ENCODE peak calls at places on chromosomes 7 and 10, in five cellular contexts. S, F, L, P and X are unnamed samples.

GRCh38 chr7:13641699-13642098 is 347.8 kb downstream of the ETV1 start:
- DNase-seq in F (no peak), S (no peak), P (no peak), L (no peak), X (no peak)

GRCh38 chr7:70466725-70467364 is 665.1 kb upstream of the GALNT17 start:
- DNase-seq in S (no peak), L (no peak), P (no peak), F (no peak), X (no peak)

GRCh38 chr10:28714401-28715053 is 37.2 kb downstream of the BAMBI start:
- DNase-seq in S (no peak), L (no peak), F (no peak), P (no peak), X (no peak)

GRCh38 chr10:127151981-127152699 is 44.3 kb downstream of the INSYN2A start:
- DNase-seq in P (no peak), S (no peak), F (no peak), L (no peak), X (no peak)

GRCh38 chr7:137073571-137074325 is 205.3 kb downstream of the CHRM2 start:
- DNase-seq in P (no peak), F (no peak), L (no peak), S (no peak), X (no peak)

GRCh38 chr7:116929021-116929420 is 24.3 kb upstream of the ST7 start:
- DNase-seq in L (no peak), P (no peak), S (no peak), F (no peak), X (no peak)

GRCh38 chr10:21060626-21061025 is 163.5 kb upstream of the NEBL start:
- DNase-seq in S (no peak), F (no peak), L (no peak), P (no peak), X (no peak)

GRCh38 chr7:81333004-81333403 is 414.2 kb upstream of the SEMA3C start:
- DNase-seq in L (no peak), P (no peak), F (no peak), S (no peak), X (no peak)

GRCh38 chr7:20778063-20778721 is 8.5 kb downstream of the SP8 start:
- DNase-seq in L (no peak), S (no peak), F (no peak), P (peak; percentile 59), X (no peak)

GRCh38 chr10:68419376-68419775 is 12.3 kb upstream of the RUFY2 start:
- DNase-seq in F (no peak), P (no peak), S (no peak), L (no peak), X (no peak)

GRCh38 chr10:133379152-133379800 is at the start of gene PAOX:
- DNase-seq in F (peak; percentile 74), S (no peak), L (peak; percentile 52), P (peak; percentile 72), X (peak; percentile 87)

GRCh38 chr7:17830206-17830605 is 110.1 kb downstream of the SNX13 start:
- DNase-seq in P (no peak), F (no peak), L (no peak), S (no peak), X (no peak)

GRCh38 chr7:37908221-37908788 is 8.3 kb downstream of the SFRP4 start:
- DNase-seq in F (no peak), P (no peak), L (no peak), S (no peak), X (no peak)

GRCh38 chr10:92689663-92690210 is at the start of gene HHEX:
- DNase-seq in F (peak; percentile 58), L (peak; percentile 29), P (peak; percentile 82), S (peak; percentile 37), X (peak; percentile 80)

GRCh38 chr7:137757146-137757925 is 89.4 kb downstream of the DGKI start:
- DNase-seq in P (no peak), F (no peak), S (no peak), L (no peak), X (no peak)

GRCh38 chr7:103951311-103951710 is 38.1 kb downstream of the RELN start:
- DNase-seq in F (no peak), L (no peak), P (no peak), S (no peak), X (no peak)

GRCh38 chr10:50866317-50866716 is 19.1 kb downstream of the A1CF start:
- DNase-seq in L (no peak), F (no peak), P (no peak), S (no peak), X (no peak)

GRCh38 chr10:103666109-103666508 is 172.6 kb downstream of the NEURL1 start:
- DNase-seq in S (peak; percentile 22), P (peak; percentile 47), L (no peak), F (no peak), X (no peak)

GRCh38 chr7:85065888-85066485 is 120.9 kb downstream of the SEMA3D start:
- DNase-seq in P (no peak), L (no peak), S (no peak), F (no peak), X (no peak)

GRCh38 chr7:125279956-125280355 is 350.3 kb upstream of the POT1 start:
- DNase-seq in F (no peak), P (no peak), L (no peak), S (no peak), X (no peak)

GRCh38 chr7:87872356-87872755 is 3.8 kb downstream of the SLC25A40 start:
- DNase-seq in S (no peak), F (no peak), P (no peak), L (no peak), X (no peak)

GRCh38 chr10:75043256-75044121 is 68.0 kb upstream of the SAMD8 start:
- DNase-seq in S (no peak), P (no peak), F (no peak), L (peak; percentile 39), X (no peak)

GRCh38 chr7:40482794-40483374 is 348.1 kb downstream of the SUGCT start:
- DNase-seq in L (no peak), P (no peak), S (no peak), F (no peak), X (no peak)

DNA sequence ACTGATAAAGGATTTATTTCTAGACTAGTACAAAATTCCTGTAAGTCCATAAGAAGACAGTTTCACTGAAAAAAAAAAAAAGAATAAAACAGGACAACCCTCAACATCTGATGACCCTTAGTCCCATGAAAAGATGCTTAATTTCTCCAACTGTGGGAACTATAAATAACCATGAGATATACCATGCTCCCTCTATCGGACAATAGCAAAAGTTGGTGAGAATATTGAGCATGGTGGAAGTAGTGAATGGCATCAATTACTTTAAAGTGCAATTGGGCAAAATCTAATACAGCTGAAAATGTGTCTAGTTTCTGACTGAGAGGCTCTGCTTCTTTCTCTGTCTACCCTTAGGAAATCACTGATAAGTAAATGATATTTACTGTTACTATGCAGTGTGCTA is 348.8 kb downstream of the SUGCT start:
- DNase-seq in F (no peak), L (no peak), P (no peak), S (no peak), X (no peak)
- TF ChIP-seq CTCF in F (peak; percentile 12), L (no peak), P (no peak), S (no peak), X (no peak)

GRCh38 chr10:3780056-3780765 is 4.8 kb downstream of the KLF6 start:
- DNase-seq in S (no peak), P (peak; percentile 54), L (no peak), F (no peak), X (no peak)

GRCh38 chr10:3777876-3778707 is 6.9 kb downstream of the KLF6 start:
- DNase-seq in P (no peak), S (no peak), L (no peak), F (no peak), X (no peak)

GRCh38 chr10:3780766-3781457 is 4.1 kb downstream of the KLF6 start:
- DNase-seq in P (peak; percentile 54), L (no peak), F (no peak), S (no peak), X (no peak)

GRCh38 chr10:3778708-3779108 is 6.3 kb downstream of the KLF6 start:
- DNase-seq in F (no peak), S (no peak), P (no peak), L (no peak), X (no peak)

DNA sequence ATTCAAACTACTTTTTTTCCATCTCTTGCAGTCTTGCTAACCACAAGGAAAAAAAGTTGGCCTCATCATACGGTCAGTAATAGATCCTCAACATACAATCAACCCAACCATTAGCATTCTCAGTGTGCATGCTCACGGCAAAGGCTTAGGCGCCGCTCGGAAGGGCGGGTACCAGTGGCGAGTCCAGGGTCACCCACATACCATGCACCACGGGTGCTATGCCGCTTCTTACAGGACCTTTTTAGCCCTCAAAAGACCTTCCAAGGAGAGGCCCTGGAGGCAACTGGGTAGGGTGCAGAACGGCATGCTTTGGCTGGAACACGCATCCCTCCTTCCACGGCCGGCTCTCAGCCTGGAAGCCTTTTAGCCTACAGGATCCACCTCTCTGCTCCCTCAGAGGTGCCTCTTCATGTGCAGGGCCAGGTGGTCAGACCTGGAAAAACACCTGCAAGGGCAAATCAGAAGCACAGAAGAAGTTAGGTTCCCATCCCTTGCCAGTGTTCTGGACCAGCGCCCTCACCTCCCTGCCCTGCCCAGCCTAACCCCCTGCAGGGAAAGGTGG is 5.8 kb downstream of the KLF6 start:
- DNase-seq in S (no peak), P (peak; percentile 36), L (no peak), F (no peak), X (no peak)
- H3K4me1 ChIP-seq in S (peaks cover 71% of the 10 kb centered on the region), P (peaks cover 60% of the 10 kb centered on the region), L (peaks cover 67% of the 10 kb centered on the region), F (peaks cover 62% of the 10 kb centered on the region), X (peaks cover 56% of the 10 kb centered on the region)

DNA sequence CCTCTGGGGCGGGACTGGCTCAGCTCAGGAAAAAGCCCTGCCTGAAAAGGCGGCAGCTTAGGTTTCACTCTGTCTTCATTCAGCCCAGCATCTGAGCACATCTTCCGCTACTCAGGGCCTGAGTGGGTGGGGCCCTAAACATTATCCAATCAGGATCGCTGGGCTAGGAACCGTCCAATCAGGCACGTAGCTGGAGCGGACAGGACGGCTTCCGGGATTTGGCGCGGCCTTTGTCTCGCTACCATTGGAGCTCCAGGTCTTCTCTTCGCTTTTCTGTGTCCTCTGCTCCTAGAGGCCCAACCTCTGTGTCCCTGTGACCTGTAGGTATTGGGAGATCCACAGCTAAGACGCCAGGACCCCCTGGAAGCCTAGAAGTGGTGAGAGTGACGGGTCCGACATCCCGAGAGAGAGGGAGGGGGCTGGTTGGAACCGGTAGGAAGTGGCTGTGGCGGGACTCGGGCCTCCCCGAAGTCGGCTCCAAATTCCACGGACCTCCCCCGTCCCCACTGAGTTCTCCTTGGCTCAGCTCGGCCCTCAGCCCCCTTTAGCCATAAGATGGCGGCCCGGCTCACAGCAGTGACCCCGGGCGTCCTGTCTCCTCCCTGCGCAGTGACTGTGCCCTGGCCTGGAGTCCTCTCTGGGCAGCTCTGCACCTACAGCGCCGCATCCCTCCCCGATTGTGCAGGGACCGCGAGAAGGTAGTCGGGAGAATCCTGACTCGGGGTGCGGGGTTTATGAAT is 99.1 kb downstream of the ZNF680 start:
- DNase-seq in S (no peak), P (peak; percentile 70), F (peak; percentile 85), L (no peak), X (peak; percentile 37)
- H3K9me3 ChIP-seq in S (peaks cover 3% of the 10 kb centered on the region), P (no peaks in the 10 kb centered on the region), F (no peaks in the 10 kb centered on the region), L (no peaks in the 10 kb centered on the region), X (peaks cover 44% of the 10 kb centered on the region)

DNA sequence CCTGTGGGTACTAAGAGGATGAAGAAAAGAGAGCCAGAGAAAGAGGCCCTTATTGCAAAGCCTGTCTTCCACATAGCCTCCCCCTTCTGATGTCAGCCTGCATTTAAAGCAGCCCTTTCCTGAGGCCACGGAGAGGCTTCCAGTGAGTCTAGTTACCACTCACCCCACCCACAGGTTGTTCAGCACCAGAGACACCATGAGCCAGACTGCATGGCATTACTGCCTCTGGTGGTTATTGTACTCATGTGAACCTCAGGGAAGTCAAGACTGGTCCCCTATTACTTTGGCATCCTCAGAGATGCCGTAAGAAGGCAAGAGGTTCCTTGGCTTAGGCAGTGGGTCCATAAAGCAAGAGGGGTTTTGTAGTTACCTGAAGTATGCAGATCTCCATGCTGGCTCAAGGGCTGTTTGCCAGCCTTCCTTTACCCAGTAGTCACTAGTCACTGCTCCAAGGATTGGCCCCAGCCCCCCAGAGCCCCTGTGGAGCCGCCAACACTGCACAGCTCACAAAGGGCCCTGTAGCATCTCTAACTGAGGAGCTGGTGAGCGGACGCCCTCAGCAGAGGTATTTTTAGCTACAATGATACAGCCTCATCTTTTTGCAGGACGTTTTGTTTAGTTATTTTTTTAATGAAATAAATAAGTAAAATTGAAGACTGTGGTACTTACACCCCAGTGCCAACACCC is 20.7 kb downstream of the LRRC4 start:
- DNase-seq in F (no peak), S (no peak), P (no peak), L (no peak), X (no peak)
- TF ChIP-seq CTCF in F (no peak), S (no peak), P (no peak), L (no peak), X (no peak)